ENCODE peak calls at places on chromosome X, in six cellular contexts. One of them, this sample, is unnamed.

GRCh38 chrX:143669395-143669794 is 33.5 kb upstream of the SLITRK4 start:
- DNase-seq in HFFc6: no peak
- DNase-seq in EH: no peak
- DNase-seq in memory B cell: no peak
- DNase-seq in pancreas: no peak
- DNase-seq in smooth muscle cell of the brain vasculature: no peak
- DNase-seq in this sample: no peak

GRCh38 chrX:37830371-37830770 is 17.0 kb downstream of the DYNLT3 start:
- DNase-seq in HFFc6: no peak
- DNase-seq in EH: no peak
- DNase-seq in memory B cell: no peak
- DNase-seq in pancreas: no peak
- DNase-seq in smooth muscle cell of the brain vasculature: no peak
- DNase-seq in this sample: no peak

GRCh38 chrX:153974003-153974725 is 1.6 kb downstream of the TMEM187 start:
- DNase-seq in HFFc6: no peak
- DNase-seq in EH: no peak
- DNase-seq in memory B cell: no peak
- DNase-seq in pancreas: peak; percentile 18
- DNase-seq in smooth muscle cell of the brain vasculature: no peak
- DNase-seq in this sample: no peak

GRCh38 chrX:54807524-54808108 is at the start of gene MAGED2:
- DNase-seq in HFFc6: no peak
- DNase-seq in EH: peak; percentile 30
- DNase-seq in memory B cell: no peak
- DNase-seq in pancreas: peak; percentile 5
- DNase-seq in smooth muscle cell of the brain vasculature: peak; percentile 10
- DNase-seq in this sample: peak; percentile 38

GRCh38 chrX:106619797-106620196 is 8.0 kb downstream of the RADX start:
- DNase-seq in HFFc6: no peak
- DNase-seq in EH: no peak
- DNase-seq in memory B cell: no peak
- DNase-seq in pancreas: no peak
- DNase-seq in smooth muscle cell of the brain vasculature: no peak
- DNase-seq in this sample: no peak

GRCh38 chrX:57596109-57596870 is 4.5 kb downstream of the ZXDB start:
- DNase-seq in HFFc6: no peak
- DNase-seq in EH: no peak
- DNase-seq in memory B cell: no peak
- DNase-seq in pancreas: no peak
- DNase-seq in smooth muscle cell of the brain vasculature: no peak
- DNase-seq in this sample: no peak

GRCh38 chrX:68833855-68834331 is 5.1 kb downstream of the EFNB1 start:
- DNase-seq in HFFc6: no peak
- DNase-seq in EH: no peak
- DNase-seq in memory B cell: no peak
- DNase-seq in pancreas: no peak
- DNase-seq in smooth muscle cell of the brain vasculature: no peak
- DNase-seq in this sample: no peak

GRCh38 chrX:129631850-129632249 is 22.9 kb downstream of the APLN start:
- DNase-seq in HFFc6: no peak
- DNase-seq in EH: no peak
- DNase-seq in memory B cell: no peak
- DNase-seq in pancreas: no peak
- DNase-seq in smooth muscle cell of the brain vasculature: no peak
- DNase-seq in this sample: no peak

GRCh38 chrX:41382699-41383645 is 49.0 kb downstream of the DDX3X start:
- DNase-seq in HFFc6: peak; percentile 1
- DNase-seq in EH: peak; percentile 40
- DNase-seq in memory B cell: no peak
- DNase-seq in pancreas: no peak
- DNase-seq in smooth muscle cell of the brain vasculature: peak; percentile 33
- DNase-seq in this sample: no peak

GRCh38 chrX:107673933-107674479 is 45.7 kb downstream of the PRPS1 start:
- DNase-seq in HFFc6: no peak
- DNase-seq in EH: peak; percentile 15
- DNase-seq in memory B cell: peak; percentile 84
- DNase-seq in pancreas: no peak
- DNase-seq in smooth muscle cell of the brain vasculature: no peak
- DNase-seq in this sample: no peak

GRCh38 chrX:17373337-17373736 is 1.7 kb upstream of the NHS start:
- DNase-seq in HFFc6: no peak
- DNase-seq in EH: no peak
- DNase-seq in memory B cell: no peak
- DNase-seq in pancreas: no peak
- DNase-seq in smooth muscle cell of the brain vasculature: no peak
- DNase-seq in this sample: no peak

This sample was measured in WERI-Rb-1.